ENCODE peak calls at places on chromosomes 6 and 20, in four cellular contexts. One of them, this sample, is unnamed.

GRCh38 chr6:149614352-149614751 is 34.2 kb downstream of the KATNA1 start:
- DNase-seq in germinal center: no peak
- DNase-seq in NCI-H748 treated with DMSO at 0.1 percent for 48 hours: no peak
- DNase-seq in iris pigment epithelial cell: peak
- DNase-seq in this sample: peak

GRCh38 chr6:156685823-156686428 is 91.3 kb upstream of the ARID1B start:
- DNase-seq in germinal center: no peak
- DNase-seq in NCI-H748 treated with DMSO at 0.1 percent for 48 hours: no peak
- DNase-seq in iris pigment epithelial cell: no peak
- DNase-seq in this sample: no peak

GRCh38 chr6:168713013-168713412 is 272.0 kb downstream of the SMOC2 start:
- DNase-seq in germinal center: no peak
- DNase-seq in NCI-H748 treated with DMSO at 0.1 percent for 48 hours: no peak
- DNase-seq in iris pigment epithelial cell: no peak
- DNase-seq in this sample: no peak

GRCh38 chr6:156633291-156633690 is 143.9 kb upstream of the ARID1B start:
- DNase-seq in germinal center: no peak
- DNase-seq in NCI-H748 treated with DMSO at 0.1 percent for 48 hours: no peak
- DNase-seq in iris pigment epithelial cell: no peak
- DNase-seq in this sample: no peak

GRCh38 chr6:17167327-17167979 is 65.6 kb downstream of the STMND1 start:
- DNase-seq in germinal center: no peak
- DNase-seq in NCI-H748 treated with DMSO at 0.1 percent for 48 hours: peak
- DNase-seq in iris pigment epithelial cell: peak
- DNase-seq in this sample: no peak

GRCh38 chr6:128065072-128065471 is 164.2 kb upstream of the THEMIS start:
- DNase-seq in germinal center: no peak
- DNase-seq in NCI-H748 treated with DMSO at 0.1 percent for 48 hours: no peak
- DNase-seq in iris pigment epithelial cell: no peak
- DNase-seq in this sample: no peak

GRCh38 chr20:36607586-36608387 is 2.2 kb downstream of the RAB5IF start:
- DNase-seq in germinal center: no peak
- DNase-seq in NCI-H748 treated with DMSO at 0.1 percent for 48 hours: no peak
- DNase-seq in iris pigment epithelial cell: peak
- DNase-seq in this sample: no peak

GRCh38 chr6:38632490-38632889 is 7.2 kb downstream of the BTBD9 start:
- DNase-seq in germinal center: no peak
- DNase-seq in NCI-H748 treated with DMSO at 0.1 percent for 48 hours: no peak
- DNase-seq in iris pigment epithelial cell: no peak
- DNase-seq in this sample: no peak

GRCh38 chr20:57620274-57620990 is at the start of gene ZBP1:
- DNase-seq in germinal center: peak
- DNase-seq in NCI-H748 treated with DMSO at 0.1 percent for 48 hours: no peak
- DNase-seq in iris pigment epithelial cell: no peak
- DNase-seq in this sample: no peak

GRCh38 chr6:56377295-56377694 is 129.9 kb upstream of the COL21A1 start:
- DNase-seq in germinal center: no peak
- DNase-seq in NCI-H748 treated with DMSO at 0.1 percent for 48 hours: no peak
- DNase-seq in iris pigment epithelial cell: no peak
- DNase-seq in this sample: no peak

GRCh38 chr20:16349518-16350295 is 223.5 kb downstream of the KIF16B start:
- DNase-seq in germinal center: no peak
- DNase-seq in NCI-H748 treated with DMSO at 0.1 percent for 48 hours: no peak
- DNase-seq in iris pigment epithelial cell: peak
- DNase-seq in this sample: peak

GRCh38 chr6:133854633-133855598 is 34.0 kb upstream of the TCF21 start:
- DNase-seq in germinal center: peak
- DNase-seq in NCI-H748 treated with DMSO at 0.1 percent for 48 hours: peak
- DNase-seq in iris pigment epithelial cell: no peak
- DNase-seq in this sample: no peak

GRCh38 chr6:90249458-90249857 is 47.2 kb downstream of the BACH2 start:
- DNase-seq in germinal center: no peak
- DNase-seq in NCI-H748 treated with DMSO at 0.1 percent for 48 hours: no peak
- DNase-seq in iris pigment epithelial cell: no peak
- DNase-seq in this sample: no peak

GRCh38 chr20:39849664-39850063 is 839.4 kb downstream of the MAFB start:
- DNase-seq in germinal center: no peak
- DNase-seq in NCI-H748 treated with DMSO at 0.1 percent for 48 hours: no peak
- DNase-seq in iris pigment epithelial cell: peak
- DNase-seq in this sample: no peak

GRCh38 chr6:108123516-108123929 is 42.3 kb upstream of the NR2E1 start:
- DNase-seq in germinal center: no peak
- DNase-seq in NCI-H748 treated with DMSO at 0.1 percent for 48 hours: no peak
- DNase-seq in iris pigment epithelial cell: no peak
- DNase-seq in this sample: no peak

GRCh38 chr20:25532015-25532751 is 53.1 kb downstream of the NINL start:
- DNase-seq in germinal center: no peak
- DNase-seq in NCI-H748 treated with DMSO at 0.1 percent for 48 hours: no peak
- DNase-seq in iris pigment epithelial cell: no peak
- DNase-seq in this sample: no peak

GRCh38 chr6:149701699-149702098 is 16.2 kb downstream of the LATS1 start:
- DNase-seq in germinal center: no peak
- DNase-seq in NCI-H748 treated with DMSO at 0.1 percent for 48 hours: no peak
- DNase-seq in iris pigment epithelial cell: peak
- DNase-seq in this sample: no peak